ENCODE peak calls at places on chromosomes 11 and 22, in four cellular contexts. One of them, this sample, is unnamed.

GRCh38 chr11:35927730-35928129 is 16.1 kb upstream of the LDLRAD3 start:
- DNase-seq in T-helper 1 cell: no peak
- DNase-seq in Calu3: peak
- DNase-seq in colonic mucosa: peak
- DNase-seq in this sample: peak

GRCh38 chr11:77184136-77184860 is 56.3 kb downstream of the MYO7A start:
- DNase-seq in T-helper 1 cell: no peak
- DNase-seq in Calu3: no peak
- DNase-seq in colonic mucosa: no peak
- DNase-seq in this sample: no peak

GRCh38 chr22:36350751-36351594 is 36.8 kb downstream of the MYH9 start:
- DNase-seq in colonic mucosa: peak
- DNase-seq in T-helper 1 cell: no peak
- DNase-seq in Calu3: no peak
- DNase-seq in this sample: no peak

GRCh38 chr22:25357606-25358420 is 138.4 kb downstream of the CRYBB2 start:
- DNase-seq in Calu3: no peak
- DNase-seq in colonic mucosa: no peak
- DNase-seq in T-helper 1 cell: no peak
- DNase-seq in this sample: no peak

GRCh38 chr11:106161775-106162174 is 84.3 kb downstream of the AASDHPPT start:
- DNase-seq in Calu3: no peak
- DNase-seq in colonic mucosa: no peak
- DNase-seq in T-helper 1 cell: no peak
- DNase-seq in this sample: no peak

GRCh38 chr11:65427691-65428577 is 5.3 kb downstream of the NEAT1 start:
- DNase-seq in Calu3: no peak
- DNase-seq in T-helper 1 cell: no peak
- DNase-seq in colonic mucosa: peak
- DNase-seq in this sample: peak

GRCh38 chr11:83612891-83613766 is 327.0 kb upstream of the CCDC90B start:
- DNase-seq in Calu3: no peak
- DNase-seq in T-helper 1 cell: no peak
- DNase-seq in colonic mucosa: no peak
- DNase-seq in this sample: no peak

GRCh38 chr11:76139317-76139716 is 67.0 kb downstream of the WNT11 start:
- DNase-seq in Calu3: no peak
- DNase-seq in T-helper 1 cell: no peak
- DNase-seq in colonic mucosa: no peak
- DNase-seq in this sample: no peak

GRCh38 chr11:90774727-90775572 is 552.1 kb upstream of the CHORDC1 start:
- DNase-seq in colonic mucosa: no peak
- DNase-seq in Calu3: no peak
- DNase-seq in T-helper 1 cell: no peak
- DNase-seq in this sample: no peak

GRCh38 chr11:91997178-91997577 is 227.4 kb upstream of the FAT3 start:
- DNase-seq in Calu3: no peak
- DNase-seq in colonic mucosa: no peak
- DNase-seq in T-helper 1 cell: no peak
- DNase-seq in this sample: no peak

GRCh38 chr11:93329936-93330445 is 551 bp upstream of the DEUP1 start:
- DNase-seq in T-helper 1 cell: no peak
- DNase-seq in colonic mucosa: peak
- DNase-seq in Calu3: no peak
- DNase-seq in this sample: no peak

GRCh38 chr11:67465190-67465522 is 3.9 kb downstream of the TMEM134 start:
- DNase-seq in colonic mucosa: peak
- DNase-seq in Calu3: no peak
- DNase-seq in T-helper 1 cell: no peak
- DNase-seq in this sample: no peak

GRCh38 chr11:88178211-88178610 is 3.0 kb upstream of the RAB38 start:
- DNase-seq in Calu3: no peak
- DNase-seq in colonic mucosa: no peak
- DNase-seq in T-helper 1 cell: no peak
- DNase-seq in this sample: no peak

GRCh38 chr22:24051568-24051967 is 40.5 kb downstream of the CABIN1 start:
- DNase-seq in colonic mucosa: no peak
- DNase-seq in T-helper 1 cell: no peak
- DNase-seq in Calu3: no peak
- DNase-seq in this sample: peak

GRCh38 chr22:46894081-46894671 is 131.7 kb downstream of the TBC1D22A start:
- DNase-seq in T-helper 1 cell: no peak
- DNase-seq in Calu3: no peak
- DNase-seq in colonic mucosa: no peak
- DNase-seq in this sample: no peak

GRCh38 chr11:12050911-12051667 is 42.7 kb upstream of the DKK3 start:
- DNase-seq in T-helper 1 cell: no peak
- DNase-seq in Calu3: no peak
- DNase-seq in colonic mucosa: no peak
- DNase-seq in this sample: peak

GRCh38 chr11:62882811-62883496 is 2.3 kb downstream of the SLC3A2 start:
- DNase-seq in colonic mucosa: no peak
- DNase-seq in T-helper 1 cell: no peak
- DNase-seq in Calu3: no peak
- DNase-seq in this sample: no peak

GRCh38 chr22:26215766-26216165 is 46.5 kb downstream of the SEZ6L start:
- DNase-seq in Calu3: no peak
- DNase-seq in T-helper 1 cell: no peak
- DNase-seq in colonic mucosa: no peak
- DNase-seq in this sample: no peak

GRCh38 chr11:113410414-113411135 is 23.0 kb downstream of the ANKK1 start:
- DNase-seq in Calu3: no peak
- DNase-seq in colonic mucosa: no peak
- DNase-seq in T-helper 1 cell: no peak
- DNase-seq in this sample: no peak

GRCh38 chr11:116513894-116514293 is 258.9 kb downstream of the BUD13 start:
- DNase-seq in Calu3: peak
- DNase-seq in colonic mucosa: peak
- DNase-seq in T-helper 1 cell: no peak
- DNase-seq in this sample: no peak

GRCh38 chr11:34050967-34051348 is 573 bp upstream of the CAPRIN1 start:
- DNase-seq in T-helper 1 cell: no peak
- DNase-seq in colonic mucosa: no peak
- DNase-seq in Calu3: no peak
- DNase-seq in this sample: no peak

GRCh38 chr11:77126861-77127673 is 979 bp upstream of the MYO7A start:
- DNase-seq in T-helper 1 cell: no peak
- DNase-seq in Calu3: peak
- DNase-seq in colonic mucosa: peak
- DNase-seq in this sample: no peak

GRCh38 chr11:113407163-113407562 is 19.6 kb downstream of the ANKK1 start:
- DNase-seq in T-helper 1 cell: no peak
- DNase-seq in colonic mucosa: no peak
- DNase-seq in Calu3: no peak
- DNase-seq in this sample: no peak

GRCh38 chr22:40463017-40463631 is 92.7 kb downstream of the SGSM3 start:
- DNase-seq in colonic mucosa: peak
- DNase-seq in T-helper 1 cell: no peak
- DNase-seq in Calu3: no peak
- DNase-seq in this sample: no peak

GRCh38 chr22:41177040-41177625 is 28.0 kb upstream of the L3MBTL2 start:
- DNase-seq in T-helper 1 cell: no peak
- DNase-seq in Calu3: no peak
- DNase-seq in colonic mucosa: no peak
- DNase-seq in this sample: no peak

GRCh38 chr11:10628506-10629236 is 60.2 kb upstream of the LYVE1 start:
- DNase-seq in colonic mucosa: no peak
- DNase-seq in Calu3: no peak
- DNase-seq in T-helper 1 cell: no peak
- DNase-seq in this sample: no peak

GRCh38 chr11:68839953-68840641 is 1.6 kb downstream of the CPT1A start:
- DNase-seq in Calu3: no peak
- DNase-seq in T-helper 1 cell: no peak
- DNase-seq in colonic mucosa: peak
- DNase-seq in this sample: no peak